ENCODE peak calls at places on chromosome 15, in six cellular contexts. Q, F, E, Y, K and T are unnamed samples.

GRCh38 chr15:66496951-66497501 is 536 bp downstream of the SNAPC5 start:
- DNase-seq in Q (no peak), F (no peak), E (no peak), Y (no peak), K (peak), T (no peak)

GRCh38 chr15:51322622-51323296 is 15.6 kb downstream of the CYP19A1 start:
- DNase-seq in Q (peak), F (no peak), E (peak), Y (no peak), K (no peak), T (peak)

GRCh38 chr15:48425051-48425450 is 93.8 kb downstream of the DUT start:
- DNase-seq in Q (no peak), F (no peak), E (no peak), Y (no peak), K (no peak), T (no peak)

GRCh38 chr15:65824031-65824743 is 32.1 kb upstream of the DENND4A start:
- DNase-seq in Q (peak), F (peak), E (peak), Y (peak), K (peak), T (peak)

GRCh38 chr15:77541421-77542181 is 91.1 kb downstream of the LINGO1 start:
- DNase-seq in Q (no peak), F (no peak), E (peak), Y (peak), K (no peak), T (no peak)

GRCh38 chr15:91866971-91867372 is 13.5 kb downstream of the SLCO3A1 start:
- DNase-seq in Q (peak), F (peak), E (no peak), Y (no peak), K (peak), T (peak)

GRCh38 chr15:100521907-100522306 is 6.8 kb downstream of the CERS3 start:
- DNase-seq in Q (no peak), F (no peak), E (no peak), Y (no peak), K (no peak), T (no peak)

GRCh38 chr15:56243774-56244236 is at the start of gene RFX7:
- DNase-seq in Q (peak), F (peak), E (peak), Y (peak), K (peak), T (peak)

GRCh38 chr15:51227967-51228783 is 110.2 kb downstream of the CYP19A1 start:
- DNase-seq in Q (peak), F (peak), E (peak), Y (no peak), K (peak), T (peak)

GRCh38 chr15:64905119-64905831 is 6.4 kb upstream of the ANKDD1A start:
- DNase-seq in Q (peak), F (peak), E (peak), Y (peak), K (peak), T (peak)

GRCh38 chr15:58558777-58559176 is 127.0 kb downstream of the LIPC start:
- DNase-seq in Q (no peak), F (no peak), E (peak), Y (no peak), K (no peak), T (peak)

GRCh38 chr15:66896611-66897010 is 168.8 kb upstream of the SMAD3 start:
- DNase-seq in Q (no peak), F (no peak), E (no peak), Y (no peak), K (no peak), T (no peak)

GRCh38 chr15:91801836-91802534 is 51.5 kb upstream of the SLCO3A1 start:
- DNase-seq in Q (no peak), F (peak), E (no peak), Y (no peak), K (peak), T (no peak)

GRCh38 chr15:83471307-83471866 is 24.2 kb downstream of the SH3GL3 start:
- DNase-seq in Q (no peak), F (no peak), E (no peak), Y (no peak), K (no peak), T (no peak)

GRCh38 chr15:52100807-52101206 is 11.8 kb downstream of the BCL2L10 start:
- DNase-seq in Q (peak), F (no peak), E (peak), Y (peak), K (peak), T (peak)

GRCh38 chr15:79944625-79945024 is 26.4 kb downstream of the BCL2A1 start:
- DNase-seq in Q (no peak), F (no peak), E (no peak), Y (no peak), K (no peak), T (no peak)

GRCh38 chr15:55110446-55110845 is 86.3 kb downstream of the RSL24D1 start:
- DNase-seq in Q (no peak), F (peak), E (no peak), Y (no peak), K (no peak), T (no peak)

GRCh38 chr15:90756916-90757315 is 39.8 kb downstream of the BLM start:
- DNase-seq in Q (no peak), F (no peak), E (no peak), Y (no peak), K (no peak), T (no peak)

GRCh38 chr15:67018451-67018850 is 47.0 kb upstream of the SMAD3 start:
- DNase-seq in Q (no peak), F (no peak), E (no peak), Y (no peak), K (no peak), T (no peak)

GRCh38 chr15:35753486-35753885 is 207.5 kb upstream of the DPH6 start:
- DNase-seq in Q (peak), F (peak), E (peak), Y (no peak), K (peak), T (peak)

GRCh38 chr15:95013379-95013778 is 782.0 kb downstream of the MCTP2 start:
- DNase-seq in Q (no peak), F (no peak), E (no peak), Y (no peak), K (no peak), T (no peak)

GRCh38 chr15:101121511-101122090 is 130.2 kb downstream of the CHSY1 start:
- DNase-seq in Q (peak), F (peak), E (peak), Y (peak), K (no peak), T (peak)

GRCh38 chr15:91537868-91538267 is 315.6 kb upstream of the SLCO3A1 start:
- DNase-seq in Q (no peak), F (no peak), E (no peak), Y (no peak), K (no peak), T (no peak)

GRCh38 chr15:25468611-25469010 is 29.8 kb upstream of the UBE3A start:
- DNase-seq in Q (no peak), F (no peak), E (no peak), Y (no peak), K (no peak), T (no peak)

GRCh38 chr15:62977952-62978811 is 64.4 kb upstream of the TPM1 start:
- DNase-seq in Q (peak), F (no peak), E (peak), Y (no peak), K (peak), T (peak)

GRCh38 chr15:96544162-96544756 is 213.8 kb downstream of the NR2F2 start:
- DNase-seq in Q (no peak), F (no peak), E (no peak), Y (no peak), K (no peak), T (no peak)

GRCh38 chr15:85324202-85324601 is 56.2 kb upstream of the AKAP13 start:
- DNase-seq in Q (no peak), F (no peak), E (no peak), Y (no peak), K (no peak), T (no peak)

GRCh38 chr15:51067510-51067909 is 27.2 kb downstream of the TNFAIP8L3 start:
- DNase-seq in Q (no peak), F (no peak), E (no peak), Y (no peak), K (no peak), T (peak)

GRCh38 chr15:33100314-33100713 is 94.2 kb downstream of the FMN1 start:
- DNase-seq in Q (no peak), F (no peak), E (no peak), Y (no peak), K (no peak), T (no peak)

GRCh38 chr15:33108518-33108917 is 86.0 kb downstream of the FMN1 start:
- DNase-seq in Q (no peak), F (no peak), E (no peak), Y (no peak), K (no peak), T (no peak)

GRCh38 chr15:33101036-33101435 is 93.5 kb downstream of the FMN1 start:
- DNase-seq in Q (no peak), F (no peak), E (peak), Y (no peak), K (no peak), T (peak)

GRCh38 chr15:33107950-33108349 is 86.6 kb downstream of the FMN1 start:
- DNase-seq in Q (no peak), F (no peak), E (peak), Y (no peak), K (no peak), T (peak)

GRCh38 chr15:33104276-33104675 is 90.2 kb downstream of the FMN1 start:
- DNase-seq in Q (peak), F (no peak), E (peak), Y (no peak), K (peak), T (peak)
- H3K4me3 ChIP-seq in Q (no peak), F (no peak), E (no peak), Y (no peak), K (no peak), T (no peak)

GRCh38 chr15:71139264-71139663 is 24.0 kb downstream of the THSD4 start:
- DNase-seq in Q (no peak), F (no peak), E (no peak), Y (no peak), K (no peak), T (no peak)
- H3K4me3 ChIP-seq in Q (no peak), F (no peak), E (no peak), Y (no peak), K (no peak), T (no peak)

GRCh38 chr15:70469182-70469581 is 294.2 kb downstream of the UACA start:
- DNase-seq in Q (no peak), F (no peak), E (no peak), Y (no peak), K (no peak), T (no peak)

GRCh38 chr15:70470556-70471191 is 292.7 kb downstream of the UACA start:
- DNase-seq in Q (no peak), F (no peak), E (no peak), Y (no peak), K (peak), T (no peak)

GRCh38 chr15:70466895-70467529 is 296.3 kb downstream of the UACA start:
- DNase-seq in Q (peak), F (peak), E (peak), Y (peak), K (peak), T (peak)

GRCh38 chr15:70471517-70471916 is 291.8 kb downstream of the UACA start:
- DNase-seq in Q (no peak), F (no peak), E (no peak), Y (no peak), K (no peak), T (no peak)

DNA sequence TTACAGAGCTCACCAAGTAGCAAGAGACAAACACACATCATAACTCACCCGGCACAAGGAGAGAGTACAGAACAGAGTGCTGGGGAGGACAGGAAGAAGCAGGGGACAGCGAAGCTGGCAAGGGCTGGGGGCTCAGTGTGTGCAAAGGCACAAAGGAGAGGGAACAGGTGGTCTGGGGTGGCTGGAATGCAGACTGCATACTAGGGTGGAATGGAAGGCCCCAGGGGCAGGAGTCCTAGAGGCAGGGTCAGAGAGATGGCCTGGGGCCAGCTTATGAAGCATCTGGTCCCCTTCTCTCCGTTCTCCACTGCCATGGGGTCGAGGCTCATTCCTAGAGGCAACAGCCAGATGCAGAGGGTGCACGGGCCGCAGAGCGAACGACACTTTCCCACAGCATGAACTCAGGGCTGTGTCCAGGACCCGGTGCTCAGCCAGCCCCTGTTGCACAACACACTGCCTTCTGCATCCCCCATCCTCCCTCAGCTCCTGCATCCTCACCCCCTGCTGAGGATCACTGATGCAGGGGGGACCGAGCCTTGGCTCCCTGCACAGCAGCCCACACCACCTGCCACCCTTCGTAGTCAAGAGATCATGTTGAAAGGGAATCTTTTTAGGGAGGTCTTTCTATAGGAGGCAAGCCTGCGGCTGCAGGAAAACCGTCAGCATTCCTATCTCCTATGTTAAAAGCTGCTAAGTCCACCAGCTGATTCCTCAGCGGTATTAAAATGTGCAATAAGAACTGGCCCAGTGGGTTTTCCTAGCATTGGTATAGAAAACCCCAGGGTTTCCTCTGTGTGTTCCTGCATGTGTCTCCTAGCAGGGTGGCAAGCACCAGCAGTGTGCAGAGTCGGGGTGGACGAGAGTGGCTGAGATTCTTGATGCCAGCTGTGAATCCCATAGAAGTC is 293.5 kb downstream of the UACA start:
- DNase-seq in Q (no peak), F (no peak), E (no peak), Y (no peak), K (no peak), T (no peak)
- H3K4me3 ChIP-seq in Q (no peak), F (no peak), E (no peak), Y (no peak), K (no peak), T (no peak)

DNA sequence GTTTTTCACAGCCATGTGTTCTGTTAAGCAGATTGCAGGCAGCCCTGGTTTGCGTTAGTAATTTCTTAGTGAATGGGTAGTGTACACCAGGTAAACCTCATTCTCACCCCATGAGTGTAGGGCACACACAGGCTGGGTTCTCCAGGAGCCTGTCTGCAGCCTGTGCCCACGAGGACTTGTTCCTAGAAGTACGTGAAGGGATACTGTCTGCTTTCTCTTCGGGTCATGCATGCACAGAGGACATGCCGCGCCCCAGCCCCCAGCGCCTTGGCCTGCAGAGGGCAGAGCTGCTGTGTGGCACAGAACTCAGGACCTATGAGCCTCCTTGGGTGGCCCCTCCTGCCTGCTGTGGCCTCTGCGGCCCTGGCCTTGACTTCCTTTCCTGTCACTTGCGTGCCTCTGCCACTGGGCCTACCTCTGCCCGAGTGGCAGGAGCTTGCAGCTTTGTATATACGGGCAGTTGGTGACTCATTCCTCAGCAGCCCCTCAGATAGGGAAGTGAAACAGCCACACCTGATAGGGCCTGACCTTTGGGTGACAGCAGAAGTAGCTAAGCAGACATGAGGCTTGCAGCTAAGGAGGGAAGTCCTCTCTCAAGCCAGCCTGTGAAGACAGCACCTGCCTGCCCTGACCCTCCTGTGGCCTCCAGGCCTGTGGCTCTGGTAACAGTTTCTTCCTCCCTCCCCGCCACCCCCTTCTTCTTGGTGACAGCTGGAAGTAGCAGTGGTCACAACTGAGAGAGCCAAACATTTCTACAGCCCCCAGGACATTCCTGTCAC is 19.5 kb downstream of the PPCDC start:
- DNase-seq in Q (peak), F (peak), E (peak), Y (peak), K (peak), T (peak)
- H3K4me3 ChIP-seq in Q (no peak), F (no peak), E (no peak), Y (no peak), K (no peak), T (peak)

GRCh38 chr15:99076109-99076508 is 28.8 kb upstream of the SYNM start:
- DNase-seq in Q (no peak), F (no peak), E (no peak), Y (no peak), K (no peak), T (no peak)

GRCh38 chr15:99074446-99074845 is 30.4 kb upstream of the SYNM start:
- DNase-seq in Q (no peak), F (no peak), E (no peak), Y (no peak), K (no peak), T (no peak)

GRCh38 chr15:99073008-99073714 is 31.7 kb upstream of the SYNM start:
- DNase-seq in Q (no peak), F (no peak), E (no peak), Y (no peak), K (no peak), T (no peak)

GRCh38 chr15:99071091-99071680 is 33.7 kb upstream of the SYNM start:
- DNase-seq in Q (no peak), F (no peak), E (no peak), Y (no peak), K (no peak), T (no peak)

DNA sequence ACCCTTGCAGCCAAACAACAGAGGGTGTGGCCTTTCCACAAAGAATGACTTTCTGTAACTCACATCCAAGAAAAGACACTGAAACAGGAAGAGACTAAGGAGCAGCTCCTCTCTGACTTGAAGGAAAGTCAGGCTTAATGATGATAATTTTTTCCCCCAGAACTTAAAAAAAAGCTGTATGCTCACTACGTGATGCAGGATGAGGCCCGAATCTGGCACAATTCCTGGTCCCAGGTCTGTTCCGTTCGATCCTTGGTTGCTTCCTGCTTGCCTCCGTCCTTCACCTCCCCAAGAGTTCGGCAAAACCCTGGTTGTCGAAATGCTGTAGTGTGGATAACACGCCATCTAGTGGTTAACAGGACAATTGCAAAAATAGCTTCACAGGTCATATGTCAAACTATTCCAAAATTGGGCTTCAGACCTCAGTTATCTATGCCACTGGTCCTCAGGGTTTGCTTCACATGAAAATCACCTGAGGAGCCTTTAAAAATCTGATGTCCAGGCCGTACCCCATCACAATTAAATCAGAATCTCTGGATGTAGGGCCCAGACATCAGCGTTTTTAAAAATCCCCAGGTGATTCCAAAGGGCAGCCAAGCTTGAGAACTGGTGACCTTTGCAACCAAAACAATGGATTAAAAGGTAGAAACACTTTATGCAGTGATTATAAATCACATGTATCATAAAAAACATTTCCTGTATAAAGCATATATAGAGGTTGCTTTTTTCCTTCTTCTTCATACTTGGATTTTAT is 28.1 kb upstream of the SYNM start:
- DNase-seq in Q (peak), F (peak), E (peak), Y (peak), K (peak), T (peak)
- H3K4me3 ChIP-seq in Q (peak), F (no peak), E (peak), Y (no peak), K (peak), T (peak)

DNA sequence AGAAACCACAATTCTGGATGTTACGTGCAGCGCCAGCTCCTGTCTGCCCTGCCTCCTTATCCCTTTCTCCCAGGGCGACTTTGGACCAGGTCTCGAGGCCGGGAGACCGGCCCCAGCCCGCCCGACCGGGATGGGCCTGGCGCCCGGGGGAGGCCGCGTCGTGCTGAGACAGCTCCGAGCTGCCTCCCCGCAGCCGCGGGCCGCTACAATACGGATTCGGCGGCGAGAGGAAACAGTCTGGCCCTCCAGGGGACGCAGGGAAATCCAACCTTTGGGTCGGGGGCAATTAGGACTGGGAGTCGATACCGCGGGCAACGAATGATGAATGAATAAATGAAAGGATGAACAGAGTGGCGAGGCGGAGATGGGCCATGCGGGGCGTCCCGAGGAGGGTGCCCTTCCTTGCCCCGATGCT is 535 bp downstream of the GRAMD2A start:
- DNase-seq in Q (no peak), F (no peak), E (peak), Y (no peak), K (peak), T (no peak)
- H3K4me3 ChIP-seq in Q (peak), F (peak), E (no peak), Y (peak), K (peak), T (peak)

DNA sequence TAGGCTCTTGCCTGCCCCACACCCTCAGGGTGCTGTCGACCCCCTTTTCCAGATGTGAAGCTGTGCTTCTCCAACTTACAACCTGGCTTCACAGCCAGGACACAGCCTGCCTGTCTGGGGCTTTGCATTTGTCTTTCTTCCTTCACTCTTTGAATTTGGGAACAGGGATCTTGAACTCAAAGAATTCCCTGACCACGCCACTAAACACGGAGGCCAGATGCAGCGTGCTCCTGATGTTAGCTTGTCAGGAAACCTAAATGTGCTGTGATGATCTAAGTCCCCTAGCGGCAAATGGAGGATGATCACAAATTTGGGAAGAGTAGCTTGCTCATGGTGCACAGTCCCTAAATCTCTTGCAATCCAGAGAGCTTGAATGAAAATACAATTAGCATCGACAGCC is 244.8 kb upstream of the RGMA start:
- DNase-seq in Q (no peak), F (peak), E (no peak), Y (no peak), K (no peak), T (no peak)
- H3K4me3 ChIP-seq in Q (no peak), F (no peak), E (no peak), Y (no peak), K (no peak), T (no peak)